ENCODE peak calls at places on chromosomes 1 and 21, in four cellular contexts. C is body of pancreas, Q is astrocyte, B is uterus. J is an unnamed sample. For H3K4me1 and H3K27me3, the result is how much of the 10 kb centered on the place peaks cover.

GRCh38 chr1:25117233-25117823 is 115.0 kb downstream of the SYF2 start:
- DNase-seq in C (no peak), B (no peak), Q (no peak), J (no peak)

GRCh38 chr1:53104289-53104913 is 38.0 kb downstream of the SLC1A7 start:
- DNase-seq in B (peak), Q (no peak), C (no peak), J (no peak)

GRCh38 chr1:38609166-38609880 is 250.2 kb downstream of the RRAGC start:
- DNase-seq in C (no peak), B (no peak), Q (no peak), J (no peak)

GRCh38 chr1:173744651-173745050 is 29.9 kb downstream of the KLHL20 start:
- DNase-seq in B (no peak), Q (no peak), C (no peak), J (no peak)

GRCh38 chr1:161139765-161140164 is 7.3 kb upstream of the DEDD start:
- DNase-seq in C (peak), Q (no peak), B (no peak), J (no peak)

GRCh38 chr1:15803380-15803779 is 4.1 kb downstream of the UQCRHL start:
- DNase-seq in B (no peak), Q (no peak), C (no peak), J (no peak)

GRCh38 chr1:217032715-217033367 is 309.6 kb upstream of the ESRRG start:
- DNase-seq in Q (no peak), B (no peak), C (no peak), J (no peak)

GRCh38 chr21:44875341-44875740 is 1.9 kb upstream of the PTTG1IP start:
- DNase-seq in Q (peak), C (no peak), B (no peak), J (no peak)

GRCh38 chr1:46687095-46687659 is 15.5 kb downstream of the TEX38 start:
- DNase-seq in B (peak), C (peak), Q (peak), J (peak)

GRCh38 chr1:4149281-4149680 is 249.2 kb upstream of the C1orf174 start:
- DNase-seq in Q (no peak), C (no peak), B (no peak), J (no peak)

GRCh38 chr1:217343907-217344306 is 287.0 kb downstream of the GPATCH2 start:
- DNase-seq in B (no peak), Q (no peak), C (no peak), J (no peak)

GRCh38 chr1:114116086-114116485 is 37.6 kb downstream of the SYT6 start:
- DNase-seq in Q (no peak), B (no peak), C (no peak), J (no peak)
- H3K4me1 ChIP-seq in Q (under half), B (under half), C (under half), J (under half)

DNA sequence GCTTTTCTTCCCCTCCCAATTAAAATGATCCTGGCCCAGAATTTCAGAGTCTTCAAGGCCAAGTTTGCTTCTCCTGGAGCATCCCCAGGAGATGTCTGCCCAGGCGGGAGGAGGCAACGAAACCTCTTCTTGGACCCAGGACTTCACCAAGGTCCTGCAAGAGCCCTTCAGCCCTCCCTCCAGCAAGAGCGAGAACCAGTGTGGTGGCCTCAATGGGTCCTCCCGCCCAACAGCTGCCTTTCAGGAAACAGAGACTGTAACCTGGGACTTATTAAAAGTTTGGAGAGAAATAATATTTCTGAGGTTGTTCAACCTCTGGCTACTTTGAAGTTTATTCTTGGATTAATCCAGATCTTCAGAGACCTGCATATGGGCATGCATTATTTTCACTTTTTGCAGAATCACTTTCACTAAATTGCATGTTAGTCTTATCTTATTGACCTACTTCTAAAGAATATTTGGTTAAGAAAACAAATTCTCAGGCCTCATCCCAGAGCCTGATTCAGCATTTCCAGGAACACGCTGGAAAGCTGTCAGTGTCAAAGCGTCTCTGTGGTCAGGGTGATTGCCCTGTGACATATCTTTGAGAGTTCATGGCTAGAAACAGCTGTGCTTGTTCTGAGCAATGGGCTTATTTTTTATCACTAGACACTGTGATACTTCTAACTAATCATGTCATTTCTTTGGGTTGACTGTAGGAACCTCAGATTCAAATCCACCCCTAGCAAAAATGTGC is 66.0 kb upstream of the CLDN14 start:
- DNase-seq in Q (peak), C (no peak), B (no peak), J (no peak)
- H3K27me3 ChIP-seq in Q (half or more), C (under half), B (under half), J (under half)

DNA sequence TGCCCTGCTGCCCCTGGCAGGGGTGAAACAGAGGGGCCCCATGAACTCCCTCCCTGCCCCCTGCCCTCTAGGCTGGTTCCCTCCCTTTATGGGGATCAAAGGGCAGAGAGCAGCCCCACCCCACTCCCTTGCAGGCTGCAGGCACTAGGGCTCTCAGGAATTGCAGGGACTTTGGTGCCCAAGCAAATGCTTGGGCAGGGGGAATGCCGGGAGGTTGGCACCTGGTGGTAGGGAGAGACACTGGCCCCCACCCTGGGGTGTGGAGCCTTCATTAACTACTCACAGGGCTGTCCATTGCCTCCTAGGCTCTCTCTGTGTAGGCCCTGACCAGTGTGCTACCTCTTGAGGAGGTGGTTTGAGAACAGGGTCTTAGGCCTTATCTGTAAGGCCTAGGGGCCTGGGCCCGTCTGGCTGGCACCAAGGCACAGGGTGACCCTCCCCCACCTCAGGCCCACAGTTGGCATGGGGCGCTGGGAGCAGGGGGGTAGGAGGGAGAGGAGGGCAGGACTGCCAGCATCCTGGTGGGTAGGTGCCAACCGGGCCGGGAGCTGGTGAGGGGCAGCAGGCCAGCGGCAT is 4.7 kb downstream of the ZBTB7B start:
- DNase-seq in C (peak), Q (no peak), B (no peak), J (no peak)
- H3K4me1 ChIP-seq in C (half or more), Q (under half), B (under half), J (half or more)

DNA sequence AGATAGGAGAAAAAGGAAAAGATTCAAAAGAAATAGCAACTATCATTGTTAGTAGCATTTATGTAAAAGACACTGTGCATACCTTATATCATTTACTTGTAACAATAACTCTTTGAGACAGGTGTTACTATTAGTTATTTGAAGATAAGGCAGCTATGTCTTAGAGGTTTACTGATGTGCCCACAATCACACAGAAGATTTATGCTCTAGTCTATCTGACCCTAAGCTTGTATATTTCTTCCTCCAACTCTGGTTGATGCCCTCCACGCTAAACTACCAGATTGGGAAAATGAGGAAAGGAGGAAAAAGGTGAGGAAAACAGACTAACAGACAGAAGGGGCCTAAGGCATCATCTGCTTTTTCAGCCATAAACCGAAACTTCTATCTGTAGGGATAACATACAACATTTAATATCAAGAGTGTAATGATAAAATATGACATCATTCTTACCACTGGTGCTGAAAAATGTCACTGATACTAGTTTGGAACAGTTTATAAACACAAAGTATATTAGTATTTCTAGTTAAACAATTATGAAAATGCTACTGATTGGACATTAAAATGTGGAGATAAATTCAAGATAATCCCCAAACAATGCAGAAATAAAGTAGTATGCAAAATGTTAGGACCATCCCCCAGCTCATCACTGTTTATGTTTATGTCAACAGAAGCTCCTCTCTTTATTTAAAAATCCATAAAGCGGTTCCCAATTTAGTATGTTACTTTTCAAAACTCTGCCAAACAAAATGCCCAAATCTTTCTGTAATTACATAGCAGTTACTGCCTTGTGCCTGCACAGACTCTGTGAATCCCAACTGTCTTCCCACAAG is 5.0 kb downstream of the COLGALT2 start:
- DNase-seq in C (no peak), B (no peak), Q (no peak), J (no peak)
- H3K27me3 ChIP-seq in C (under half), B (under half), Q (under half), J (under half)

DNA sequence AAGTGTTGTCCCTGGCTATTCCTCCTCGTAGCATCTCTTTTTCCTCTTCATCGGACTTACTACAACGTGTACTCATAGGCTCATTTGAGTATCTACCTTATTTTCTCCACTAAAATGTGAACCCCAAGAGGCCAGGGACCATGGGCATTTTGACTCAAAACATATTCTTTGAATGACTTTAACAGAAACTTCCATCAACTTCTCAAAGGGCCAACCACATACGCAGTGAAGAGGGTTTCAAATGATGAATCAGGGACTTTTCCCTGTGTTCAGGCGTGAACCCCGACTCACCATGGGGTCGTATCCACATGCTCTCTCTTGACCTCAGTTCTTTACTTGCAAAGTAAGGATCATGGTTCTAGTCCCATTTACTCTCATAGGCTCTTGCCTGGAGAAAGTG is 20.2 kb upstream of the GPR137B start:
- DNase-seq in C (no peak), B (no peak), Q (no peak), J (no peak)
- H3K4me1 ChIP-seq in C (under half), B (under half), Q (under half), J (under half)

GRCh38 chr1:14467112-14467511 is 131.4 kb upstream of the KAZN start:
- DNase-seq in B (no peak), Q (no peak), C (no peak), J (no peak)

GRCh38 chr1:14468751-14469150 is 129.7 kb upstream of the KAZN start:
- DNase-seq in B (no peak), Q (no peak), C (no peak), J (no peak)

GRCh38 chr1:14470802-14471201 is 127.7 kb upstream of the KAZN start:
- DNase-seq in B (no peak), Q (no peak), C (no peak), J (no peak)

DNA sequence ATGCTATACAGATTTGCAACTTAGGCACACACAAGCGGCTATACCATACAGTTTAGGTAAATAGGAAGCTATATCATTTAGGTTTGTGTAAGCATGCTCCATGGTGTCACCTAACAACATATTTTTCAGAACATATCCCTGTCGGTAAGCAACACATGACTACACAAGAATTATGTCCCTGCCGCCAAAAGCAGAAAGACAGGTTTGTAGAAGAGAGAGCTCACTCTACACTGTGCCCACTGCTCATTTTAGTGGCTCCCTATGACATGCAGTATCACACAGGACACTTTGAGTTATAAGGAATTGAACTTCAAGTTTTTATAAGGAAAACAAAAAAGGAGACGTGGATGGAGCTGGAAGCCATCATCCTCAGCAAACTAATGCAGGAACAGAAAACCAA is 132.5 kb upstream of the KAZN start:
- DNase-seq in B (no peak), Q (no peak), C (no peak), J (no peak)
- H3K27me3 ChIP-seq in B (under half), Q (under half), C (under half), J (under half)

GRCh38 chr1:113543110-113543509 is 152.8 kb downstream of the MAGI3 start:
- DNase-seq in Q (no peak), B (no peak), C (no peak), J (no peak)
- H3K4me1 ChIP-seq in Q (under half), B (under half), C (under half), J (under half)

GRCh38 chr1:44401256-44402228 is 3.5 kb upstream of the RNF220 start:
- DNase-seq in B (no peak), Q (no peak), C (no peak), J (no peak)
- H3K27me3 ChIP-seq in B (half or more), Q (half or more), C (under half), J (half or more)

J was measured in lower lobe of right lung.